ENCODE peak calls at places on chromosomes 1 and 21, in seven cellular contexts. F is OCI-LY7; Q is stimulated activated CD8-positive, alpha-beta memory T cell treated with anti-CD3 and anti-CD28 coated beads, Interleukin-4, amount 100 ng/mL, for 1 hour; Y is NCI-H1092; V is iPS-NIHi11; H is AML-193; Z is fibroblast of mammary gland. U is an unnamed sample.
A peak's percentile ranks its signal among the peaks of the same experiment; 100 is the strongest.

GRCh38 chr1:66652556-66652955 is 99.7 kb upstream of the DYNLT5 start:
- DNase-seq in H (no peak), Q (no peak), Y (no peak), F (no peak), Z (no peak), V (no peak), U (no peak)

GRCh38 chr1:9914603-9914937 is 4.5 kb upstream of the CTNNBIP1 start:
- DNase-seq in Z (no peak), H (no peak), V (no peak), Q (no peak), F (no peak), Y (no peak), U (no peak)

GRCh38 chr1:224768971-224769370 is 152.9 kb downstream of the CNIH3 start:
- DNase-seq in Y (no peak), F (no peak), V (no peak), Z (no peak), H (no peak), Q (no peak), U (no peak)

GRCh38 chr21:30194701-30195299 is 21.1 kb downstream of the CLDN8 start:
- DNase-seq in Z (peak; percentile 57), Y (peak; percentile 55), Q (no peak), F (peak; percentile 38), V (peak; percentile 24), H (peak; percentile 53), U (peak; percentile 11)

GRCh38 chr1:87325982-87326738 is 2.5 kb upstream of the LMO4 start:
- DNase-seq in V (peak; percentile 32), Q (no peak), Z (peak; percentile 65), F (peak; percentile 73), Y (peak; percentile 41), H (peak; percentile 50), U (peak; percentile 46)

GRCh38 chr21:41357546-41357945 is 4.3 kb upstream of the MX2 start:
- DNase-seq in Y (no peak), Z (no peak), Q (no peak), H (no peak), F (no peak), V (no peak), U (no peak)

GRCh38 chr1:215905493-215906095 is 338.5 kb downstream of the KCTD3 start:
- DNase-seq in F (no peak), Z (peak; percentile 79), V (no peak), Y (no peak), Q (no peak), H (no peak), U (no peak)

GRCh38 chr1:197103295-197103694 is 36.2 kb upstream of the F13B start:
- DNase-seq in F (no peak), Y (no peak), V (no peak), Q (no peak), Z (no peak), H (no peak), U (no peak)

U was measured in H7.